ENCODE peak calls at places on chromosomes 6 and 20, in four cellular contexts. One of them, this sample, is unnamed.

GRCh38 chr6:46353450-46353998 is 137.7 kb downstream of the RCAN2 start:
- DNase-seq in GM12891: no peak
- DNase-seq in heart left ventricle: no peak
- DNase-seq in IMR-90: no peak
- DNase-seq in this sample: no peak

GRCh38 chr20:33884633-33885032 is 73.5 kb downstream of the CHMP4B start:
- DNase-seq in GM12891: no peak
- DNase-seq in heart left ventricle: no peak
- DNase-seq in IMR-90: no peak
- DNase-seq in this sample: no peak

GRCh38 chr20:57507477-57507876 is 17.5 kb downstream of the CTCFL start:
- DNase-seq in GM12891: no peak
- DNase-seq in heart left ventricle: no peak
- DNase-seq in IMR-90: no peak
- DNase-seq in this sample: no peak

GRCh38 chr20:54477556-54477955 is 2.2 kb downstream of the DOK5 start:
- DNase-seq in GM12891: no peak
- DNase-seq in heart left ventricle: no peak
- DNase-seq in IMR-90: peak; percentile 18
- DNase-seq in this sample: no peak

GRCh38 chr6:46940433-46941226 is 18.9 kb upstream of the ADGRF5 start:
- DNase-seq in GM12891: no peak
- DNase-seq in heart left ventricle: no peak
- DNase-seq in IMR-90: no peak
- DNase-seq in this sample: no peak

GRCh38 chr6:141309295-141309694 is 823.4 kb upstream of the GJE1 start:
- DNase-seq in GM12891: no peak
- DNase-seq in heart left ventricle: no peak
- DNase-seq in IMR-90: no peak
- DNase-seq in this sample: no peak

GRCh38 chr6:37990762-37991525 is 171.4 kb downstream of the ZFAND3 start:
- DNase-seq in GM12891: no peak
- DNase-seq in heart left ventricle: no peak
- DNase-seq in IMR-90: peak; percentile 88
- DNase-seq in this sample: no peak

GRCh38 chr6:45640081-45640491 is 262.4 kb upstream of the SUPT3H start:
- DNase-seq in GM12891: no peak
- DNase-seq in heart left ventricle: no peak
- DNase-seq in IMR-90: peak; percentile 78
- DNase-seq in this sample: no peak

GRCh38 chr20:31989030-31989645 is 21.1 kb upstream of the CCM2L start:
- DNase-seq in GM12891: no peak
- DNase-seq in heart left ventricle: no peak
- DNase-seq in IMR-90: no peak
- DNase-seq in this sample: no peak

GRCh38 chr6:145587342-145587741 is 148.0 kb downstream of the EPM2A start:
- DNase-seq in GM12891: no peak
- DNase-seq in heart left ventricle: no peak
- DNase-seq in IMR-90: no peak
- DNase-seq in this sample: no peak

GRCh38 chr20:8798505-8798904 is 270.4 kb upstream of the PLCB4 start:
- DNase-seq in GM12891: no peak
- DNase-seq in heart left ventricle: peak; percentile 34
- DNase-seq in IMR-90: no peak
- DNase-seq in this sample: no peak

GRCh38 chr20:52076164-52076563 is 115.4 kb downstream of the ZFP64 start:
- DNase-seq in GM12891: no peak
- DNase-seq in heart left ventricle: no peak
- DNase-seq in IMR-90: peak; percentile 7
- DNase-seq in this sample: peak; percentile 24

GRCh38 chr20:41318271-41318649 is 729 bp upstream of the ZHX3 start:
- DNase-seq in GM12891: no peak
- DNase-seq in heart left ventricle: no peak
- DNase-seq in IMR-90: no peak
- DNase-seq in this sample: no peak

GRCh38 chr6:3414704-3415453 is 42.0 kb downstream of the SLC22A23 start:
- DNase-seq in GM12891: peak; percentile 21
- DNase-seq in heart left ventricle: no peak
- DNase-seq in IMR-90: peak; percentile 75
- DNase-seq in this sample: no peak

GRCh38 chr6:85287158-85287557 is 162.7 kb upstream of the NT5E start:
- DNase-seq in GM12891: no peak
- DNase-seq in heart left ventricle: no peak
- DNase-seq in IMR-90: no peak
- DNase-seq in this sample: no peak

GRCh38 chr6:121520337-121521163 is 85.1 kb downstream of the GJA1 start:
- DNase-seq in GM12891: no peak
- DNase-seq in heart left ventricle: no peak
- DNase-seq in IMR-90: peak; percentile 89
- DNase-seq in this sample: no peak

GRCh38 chr6:10184408-10185187 is 230.3 kb downstream of the TFAP2A start:
- DNase-seq in GM12891: no peak
- DNase-seq in heart left ventricle: no peak
- DNase-seq in IMR-90: no peak
- DNase-seq in this sample: no peak

GRCh38 chr20:19749537-19749936 is 8.5 kb upstream of the RIN2 start:
- DNase-seq in GM12891: no peak
- DNase-seq in heart left ventricle: no peak
- DNase-seq in IMR-90: no peak
- DNase-seq in this sample: no peak

GRCh38 chr6:129539032-129539431 is 170.9 kb downstream of the ARHGAP18 start:
- DNase-seq in GM12891: no peak
- DNase-seq in heart left ventricle: no peak
- DNase-seq in IMR-90: no peak
- DNase-seq in this sample: no peak

GRCh38 chr6:137217801-137218472 is 1.2 kb downstream of the IFNGR1 start:
- DNase-seq in GM12891: no peak
- DNase-seq in heart left ventricle: peak; percentile 44
- DNase-seq in IMR-90: peak; percentile 18
- DNase-seq in this sample: peak; percentile 36

GRCh38 chr20:53124075-53124532 is 151.9 kb downstream of the TSHZ2 start:
- DNase-seq in GM12891: no peak
- DNase-seq in heart left ventricle: no peak
- DNase-seq in IMR-90: no peak
- DNase-seq in this sample: no peak

GRCh38 chr6:155314773-155315515 is 660 bp upstream of the TFB1M start:
- DNase-seq in GM12891: peak; percentile 12
- DNase-seq in heart left ventricle: peak; percentile 60
- DNase-seq in IMR-90: peak; percentile 79
- DNase-seq in this sample: peak; percentile 89

GRCh38 chr6:80523531-80523970 is 417.1 kb downstream of the BCKDHB start:
- DNase-seq in GM12891: no peak
- DNase-seq in heart left ventricle: no peak
- DNase-seq in IMR-90: peak; percentile 52
- DNase-seq in this sample: no peak

GRCh38 chr6:37979392-37980221 is 160.1 kb downstream of the ZFAND3 start:
- DNase-seq in GM12891: no peak
- DNase-seq in heart left ventricle: no peak
- DNase-seq in IMR-90: no peak
- DNase-seq in this sample: no peak

GRCh38 chr6:106056738-106057390 is 29.3 kb upstream of the PRDM1 start:
- DNase-seq in GM12891: no peak
- DNase-seq in heart left ventricle: no peak
- DNase-seq in IMR-90: no peak
- DNase-seq in this sample: no peak

GRCh38 chr6:128491643-128492206 is 28.7 kb downstream of the PTPRK start:
- DNase-seq in GM12891: no peak
- DNase-seq in heart left ventricle: no peak
- DNase-seq in IMR-90: peak; percentile 65
- DNase-seq in this sample: no peak

GRCh38 chr20:58366866-58367265 is 22.2 kb upstream of the VAPB start:
- DNase-seq in GM12891: no peak
- DNase-seq in heart left ventricle: no peak
- DNase-seq in IMR-90: peak; percentile 36
- DNase-seq in this sample: no peak

GRCh38 chr20:46575794-46576495 is 25.5 kb upstream of the OCSTAMP start:
- DNase-seq in GM12891: no peak
- DNase-seq in heart left ventricle: no peak
- DNase-seq in IMR-90: no peak
- DNase-seq in this sample: no peak

GRCh38 chr6:105644073-105644489 is 241.2 kb upstream of the PREP start:
- DNase-seq in GM12891: no peak
- DNase-seq in heart left ventricle: no peak
- DNase-seq in IMR-90: no peak
- DNase-seq in this sample: no peak

GRCh38 chr6:54053893-54054391 is 57.3 kb upstream of the MLIP start:
- DNase-seq in GM12891: no peak
- DNase-seq in heart left ventricle: peak; percentile 55
- DNase-seq in IMR-90: peak; percentile 90
- DNase-seq in this sample: no peak

GRCh38 chr6:73728548-73729205 is 32.7 kb downstream of the CD109 start:
- DNase-seq in GM12891: no peak
- DNase-seq in heart left ventricle: no peak
- DNase-seq in IMR-90: no peak
- DNase-seq in this sample: peak; percentile 26

GRCh38 chr6:15876406-15876805 is 213.6 kb upstream of the DTNBP1 start:
- DNase-seq in GM12891: no peak
- DNase-seq in heart left ventricle: no peak
- DNase-seq in IMR-90: no peak
- DNase-seq in this sample: no peak

GRCh38 chr6:144797881-144798589 is 512.9 kb downstream of the UTRN start:
- DNase-seq in GM12891: no peak
- DNase-seq in heart left ventricle: no peak
- DNase-seq in IMR-90: peak; percentile 67
- DNase-seq in this sample: no peak

GRCh38 chr20:31603822-31604566 is 1.1 kb upstream of the ID1 start:
- DNase-seq in GM12891: peak; percentile 82
- DNase-seq in heart left ventricle: peak; percentile 98
- DNase-seq in IMR-90: peak; percentile 96
- DNase-seq in this sample: peak; percentile 91

GRCh38 chr6:138382498-138383265 is 5.0 kb downstream of the SMIM28 start:
- DNase-seq in GM12891: no peak
- DNase-seq in heart left ventricle: no peak
- DNase-seq in IMR-90: no peak
- DNase-seq in this sample: no peak

GRCh38 chr6:43884660-43885022 is 114.6 kb downstream of the VEGFA start:
- DNase-seq in GM12891: no peak
- DNase-seq in heart left ventricle: no peak
- DNase-seq in IMR-90: no peak
- DNase-seq in this sample: no peak

GRCh38 chr20:35319206-35320197 is 27.3 kb upstream of the FAM83C start:
- DNase-seq in GM12891: no peak
- DNase-seq in heart left ventricle: no peak
- DNase-seq in IMR-90: peak; percentile 89
- DNase-seq in this sample: no peak

GRCh38 chr6:20412674-20413073 is 11.0 kb downstream of the E2F3 start:
- DNase-seq in GM12891: no peak
- DNase-seq in heart left ventricle: no peak
- DNase-seq in IMR-90: no peak
- DNase-seq in this sample: no peak

GRCh38 chr6:16851044-16851540 is 89.8 kb upstream of the ATXN1 start:
- DNase-seq in GM12891: no peak
- DNase-seq in heart left ventricle: no peak
- DNase-seq in IMR-90: no peak
- DNase-seq in this sample: no peak

GRCh38 chr20:5127204-5127858 is 523 bp downstream of the CDS2 start:
- DNase-seq in GM12891: peak; percentile 37
- DNase-seq in heart left ventricle: peak; percentile 53
- DNase-seq in IMR-90: peak; percentile 56
- DNase-seq in this sample: peak; percentile 74
- TF ChIP-seq POLR2A in GM12891: no peak
- TF ChIP-seq POLR2A in heart left ventricle: no peak
- TF ChIP-seq POLR2A in IMR-90: no peak
- TF ChIP-seq POLR2A in this sample: peak; percentile 15

DNA sequence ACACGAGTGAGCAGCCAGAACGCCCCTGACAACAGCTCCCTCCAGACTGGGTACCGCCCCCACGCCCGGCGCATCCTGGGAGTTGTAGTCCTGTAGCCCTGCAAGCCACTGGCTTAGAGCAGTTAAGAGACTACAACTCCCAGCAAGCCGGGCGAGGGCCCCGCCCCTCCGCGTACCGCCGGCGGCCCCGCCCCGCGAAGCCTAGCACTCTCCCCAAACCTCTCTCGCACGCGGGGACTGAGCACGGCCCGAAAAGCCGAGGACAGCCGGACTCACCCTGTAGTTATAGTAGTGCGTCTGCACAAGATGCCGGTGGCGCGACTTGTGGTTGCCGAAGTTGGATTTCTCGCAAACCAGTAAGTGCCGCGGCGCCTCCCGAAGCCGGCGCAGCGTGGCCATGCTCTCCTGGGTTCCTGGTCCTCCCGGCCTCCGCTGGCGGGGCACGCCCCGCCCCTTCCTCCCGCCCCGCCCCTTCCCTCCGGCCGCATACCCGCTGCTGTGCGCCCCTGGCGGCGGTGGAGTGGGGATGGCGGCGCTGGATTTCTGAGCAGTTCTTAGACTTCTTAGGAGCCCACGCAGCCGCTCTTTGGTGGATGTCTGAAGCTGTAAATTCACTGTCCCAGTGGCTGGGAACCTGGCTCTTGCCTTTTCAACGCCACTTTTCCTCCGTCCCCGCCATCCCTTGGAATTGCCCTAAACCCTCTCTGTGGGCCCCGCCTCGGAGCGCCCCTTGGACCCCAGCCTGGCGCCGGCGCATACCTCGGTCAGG is at the start of gene RPP40:
- DNase-seq in GM12891: peak; percentile 87
- DNase-seq in heart left ventricle: peak; percentile 98
- DNase-seq in IMR-90: peak; percentile 95
- DNase-seq in this sample: peak; percentile 98
- TF ChIP-seq POLR2A in GM12891: peak; percentile 47
- TF ChIP-seq POLR2A in heart left ventricle: peak; percentile 28
- TF ChIP-seq POLR2A in IMR-90: peak; percentile 38
- TF ChIP-seq POLR2A in this sample: peak; percentile 34

GRCh38 chr20:37454636-37455035 is 66.4 kb upstream of the NNAT start:
- DNase-seq in GM12891: no peak
- DNase-seq in heart left ventricle: no peak
- DNase-seq in IMR-90: no peak
- DNase-seq in this sample: no peak
- TF ChIP-seq POLR2A in GM12891: no peak
- TF ChIP-seq POLR2A in heart left ventricle: no peak
- TF ChIP-seq POLR2A in IMR-90: no peak
- TF ChIP-seq POLR2A in this sample: no peak

DNA sequence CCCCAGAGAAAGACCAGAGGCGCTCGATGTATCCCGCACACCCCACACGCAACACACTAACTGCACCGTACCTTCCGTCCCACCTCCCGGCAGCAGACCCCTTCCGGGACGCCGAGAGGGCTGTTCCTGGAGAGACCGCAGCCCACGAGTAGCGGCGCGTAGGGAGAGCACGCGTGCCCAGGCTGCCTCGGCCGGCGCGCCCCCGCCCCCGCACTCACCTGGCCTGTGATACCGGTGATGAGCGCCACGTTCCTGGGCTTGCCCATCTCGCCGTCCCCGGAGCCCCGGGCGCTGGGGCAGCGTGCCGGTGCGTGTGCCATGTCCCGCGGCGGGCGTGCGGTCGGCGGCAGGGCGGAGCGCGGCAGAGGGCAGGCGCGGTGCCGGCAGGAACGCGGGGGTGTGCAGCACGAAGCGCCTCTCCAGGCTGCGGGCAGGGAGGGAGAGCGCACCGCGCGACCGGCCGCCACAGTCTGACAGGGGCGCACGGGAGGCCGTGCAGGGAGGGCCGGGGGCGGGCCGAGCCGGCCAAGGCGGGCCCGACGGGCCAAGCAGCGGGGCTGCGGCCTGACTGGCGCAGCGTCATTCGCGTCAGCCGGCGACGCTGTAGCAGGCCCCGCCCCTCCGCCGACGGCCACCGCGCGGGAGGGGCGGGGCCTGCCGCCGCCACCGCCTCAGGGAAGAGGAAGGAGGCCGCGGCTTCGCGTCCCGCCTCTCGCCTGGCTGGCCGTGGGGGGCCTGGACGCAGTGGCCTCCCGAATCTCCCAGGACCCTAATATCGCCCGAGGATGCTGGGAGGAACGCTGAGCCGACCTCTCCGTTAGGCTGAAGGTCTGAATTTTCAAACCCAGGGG is at the start of gene GMDS:
- DNase-seq in GM12891: peak; percentile 95
- DNase-seq in heart left ventricle: peak; percentile 90
- DNase-seq in IMR-90: peak; percentile 91
- DNase-seq in this sample: peak; percentile 96
- TF ChIP-seq POLR2A in GM12891: peak; percentile 80
- TF ChIP-seq POLR2A in heart left ventricle: peak; percentile 97
- TF ChIP-seq POLR2A in IMR-90: peak; percentile 86
- TF ChIP-seq POLR2A in this sample: peak; percentile 83